ENCODE peak calls at places on chromosome 2, in six cellular contexts. One of them, this sample, is unnamed. For H3K4me1, the result is how much of the 10 kb centered on the place peaks cover.

GRCh38 chr2:197487385-197487784 is 12.3 kb downstream of the HSPD1 start:
- DNase-seq in GM12878: no peak
- DNase-seq in H9: no peak
- DNase-seq in endothelial cell of umbilical vein: no peak
- DNase-seq in IMR-90: no peak
- DNase-seq in neural progenitor cell: no peak
- DNase-seq in this sample: no peak

GRCh38 chr2:20609349-20609994 is 41.4 kb downstream of the HS1BP3 start:
- DNase-seq in GM12878: no peak
- DNase-seq in H9: no peak
- DNase-seq in endothelial cell of umbilical vein: peak
- DNase-seq in IMR-90: peak
- DNase-seq in neural progenitor cell: no peak
- DNase-seq in this sample: peak

GRCh38 chr2:17879137-17879912 is 858 bp downstream of the KCNS3 start:
- DNase-seq in GM12878: no peak
- DNase-seq in H9: peak
- DNase-seq in endothelial cell of umbilical vein: peak
- DNase-seq in IMR-90: peak
- DNase-seq in neural progenitor cell: peak
- DNase-seq in this sample: peak

GRCh38 chr2:40725040-40725439 is 273.1 kb upstream of the SLC8A1 start:
- DNase-seq in GM12878: no peak
- DNase-seq in H9: no peak
- DNase-seq in endothelial cell of umbilical vein: no peak
- DNase-seq in IMR-90: no peak
- DNase-seq in neural progenitor cell: no peak
- DNase-seq in this sample: no peak

GRCh38 chr2:17754773-17755425 is 961 bp downstream of the GEN1 start:
- DNase-seq in GM12878: no peak
- DNase-seq in H9: no peak
- DNase-seq in endothelial cell of umbilical vein: peak
- DNase-seq in IMR-90: no peak
- DNase-seq in neural progenitor cell: peak
- DNase-seq in this sample: no peak

GRCh38 chr2:172972005-172972619 is 103.5 kb upstream of the MAP3K20 start:
- DNase-seq in GM12878: no peak
- DNase-seq in H9: peak
- DNase-seq in endothelial cell of umbilical vein: peak
- DNase-seq in IMR-90: peak
- DNase-seq in neural progenitor cell: peak
- DNase-seq in this sample: no peak

GRCh38 chr2:185979546-185980071 is 241.0 kb downstream of the FSIP2 start:
- DNase-seq in GM12878: no peak
- DNase-seq in H9: no peak
- DNase-seq in endothelial cell of umbilical vein: no peak
- DNase-seq in IMR-90: no peak
- DNase-seq in neural progenitor cell: no peak
- DNase-seq in this sample: no peak

GRCh38 chr2:88596141-88596830 is 31.0 kb downstream of the EIF2AK3 start:
- DNase-seq in GM12878: no peak
- DNase-seq in H9: no peak
- DNase-seq in endothelial cell of umbilical vein: no peak
- DNase-seq in IMR-90: no peak
- DNase-seq in neural progenitor cell: peak
- DNase-seq in this sample: no peak

GRCh38 chr2:181396575-181397062 is 60.6 kb upstream of the ITGA4 start:
- DNase-seq in GM12878: no peak
- DNase-seq in H9: no peak
- DNase-seq in endothelial cell of umbilical vein: no peak
- DNase-seq in IMR-90: no peak
- DNase-seq in neural progenitor cell: no peak
- DNase-seq in this sample: no peak

GRCh38 chr2:149692837-149693518 is 105.4 kb upstream of the MMADHC start:
- DNase-seq in GM12878: no peak
- DNase-seq in H9: no peak
- DNase-seq in endothelial cell of umbilical vein: no peak
- DNase-seq in IMR-90: peak
- DNase-seq in neural progenitor cell: no peak
- DNase-seq in this sample: no peak

GRCh38 chr2:21018290-21018689 is 25.6 kb downstream of the APOB start:
- DNase-seq in GM12878: no peak
- DNase-seq in H9: no peak
- DNase-seq in endothelial cell of umbilical vein: no peak
- DNase-seq in IMR-90: no peak
- DNase-seq in neural progenitor cell: no peak
- DNase-seq in this sample: no peak

GRCh38 chr2:161676902-161677496 is 52.8 kb downstream of the SLC4A10 start:
- DNase-seq in GM12878: no peak
- DNase-seq in H9: peak
- DNase-seq in endothelial cell of umbilical vein: no peak
- DNase-seq in IMR-90: no peak
- DNase-seq in neural progenitor cell: no peak
- DNase-seq in this sample: no peak

GRCh38 chr2:161681043-161681442 is 56.8 kb downstream of the SLC4A10 start:
- DNase-seq in GM12878: no peak
- DNase-seq in H9: no peak
- DNase-seq in endothelial cell of umbilical vein: peak
- DNase-seq in IMR-90: no peak
- DNase-seq in neural progenitor cell: no peak
- DNase-seq in this sample: no peak

DNA sequence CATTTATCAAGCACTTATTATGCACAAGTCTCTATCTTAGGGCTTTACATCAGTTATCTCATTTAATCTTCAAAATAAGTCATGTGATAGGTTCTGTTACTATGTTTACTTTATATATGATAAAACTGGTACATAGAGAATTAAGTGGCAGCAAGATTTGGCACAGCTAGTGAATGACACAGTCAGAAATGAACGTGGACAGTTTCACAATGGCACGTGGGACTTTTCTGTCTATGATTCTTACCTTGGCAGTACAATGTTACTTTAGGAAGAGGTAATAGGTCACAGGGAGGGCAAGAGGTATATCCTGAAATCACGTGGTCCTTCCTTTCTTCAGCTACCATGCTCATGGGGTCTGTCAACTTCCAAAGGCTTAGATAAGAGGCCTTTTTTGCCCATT is 53.4 kb downstream of the SLC4A10 start:
- DNase-seq in GM12878: no peak
- DNase-seq in H9: no peak
- DNase-seq in endothelial cell of umbilical vein: no peak
- DNase-seq in IMR-90: no peak
- DNase-seq in neural progenitor cell: no peak
- DNase-seq in this sample: no peak
- H3K4me1 ChIP-seq in GM12878: under half
- H3K4me1 ChIP-seq in H9: under half
- H3K4me1 ChIP-seq in endothelial cell of umbilical vein: under half
- H3K4me1 ChIP-seq in IMR-90: under half
- H3K4me1 ChIP-seq in neural progenitor cell: under half
- H3K4me1 ChIP-seq in this sample: under half

GRCh38 chr2:241147336-241147735 is 1.9 kb downstream of the PASK start:
- DNase-seq in GM12878: no peak
- DNase-seq in H9: no peak
- DNase-seq in endothelial cell of umbilical vein: no peak
- DNase-seq in IMR-90: no peak
- DNase-seq in neural progenitor cell: no peak
- DNase-seq in this sample: peak

GRCh38 chr2:241148239-241148638 is 1.0 kb downstream of the PASK start:
- DNase-seq in GM12878: no peak
- DNase-seq in H9: no peak
- DNase-seq in endothelial cell of umbilical vein: no peak
- DNase-seq in IMR-90: no peak
- DNase-seq in neural progenitor cell: no peak
- DNase-seq in this sample: peak

GRCh38 chr2:241149925-241150659 is at the start of gene PPP1R7:
- DNase-seq in GM12878: peak
- DNase-seq in H9: peak
- DNase-seq in endothelial cell of umbilical vein: peak
- DNase-seq in IMR-90: peak
- DNase-seq in neural progenitor cell: peak
- DNase-seq in this sample: peak

GRCh38 chr2:241149675-241149924 is 328 bp upstream of the PASK start:
- DNase-seq in GM12878: no peak
- DNase-seq in H9: no peak
- DNase-seq in endothelial cell of umbilical vein: no peak
- DNase-seq in IMR-90: no peak
- DNase-seq in neural progenitor cell: no peak
- DNase-seq in this sample: no peak

DNA sequence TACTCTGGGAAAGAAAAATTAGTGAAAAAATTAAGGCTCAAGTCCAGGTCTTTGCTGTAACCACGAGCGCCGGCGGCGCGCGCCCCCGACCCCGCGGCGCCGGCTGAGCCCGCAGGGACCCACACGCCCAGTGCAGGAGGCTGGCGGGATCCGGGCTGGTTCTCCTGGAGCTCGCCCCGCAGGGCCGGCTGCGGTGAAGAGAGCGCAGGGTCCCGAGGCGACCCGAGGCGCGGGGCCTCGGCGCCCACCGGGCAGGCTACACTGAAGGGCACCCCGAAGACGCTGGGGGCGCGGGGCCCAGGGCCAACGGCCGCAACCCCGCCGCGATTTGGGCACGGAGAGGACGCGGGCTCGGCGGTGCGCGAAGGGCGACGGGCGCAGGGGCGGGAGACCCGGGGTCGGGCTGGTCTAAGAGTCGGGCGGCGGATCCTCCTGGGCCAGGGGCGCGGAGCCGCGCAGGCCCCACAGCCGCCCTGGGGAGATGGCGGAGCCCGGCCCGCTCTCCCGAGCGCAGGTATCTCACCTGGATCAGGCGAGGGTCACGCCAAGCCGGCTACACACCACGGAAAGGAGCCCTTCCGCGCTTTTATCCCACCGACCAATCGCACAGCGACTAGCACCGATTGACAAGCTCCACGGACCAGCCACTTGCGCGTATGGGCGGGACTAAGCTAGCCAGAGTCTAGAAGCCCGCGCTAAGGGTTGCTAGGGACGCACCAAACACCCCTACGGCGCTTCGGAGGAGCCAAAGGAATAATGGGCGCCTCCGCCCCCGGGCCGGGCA is at the start of gene PASK:
- DNase-seq in GM12878: peak
- DNase-seq in H9: peak
- DNase-seq in endothelial cell of umbilical vein: peak
- DNase-seq in IMR-90: peak
- DNase-seq in neural progenitor cell: peak
- DNase-seq in this sample: peak
- H3K27ac ChIP-seq in GM12878: peak
- H3K27ac ChIP-seq in H9: no peak
- H3K27ac ChIP-seq in endothelial cell of umbilical vein: no peak
- H3K27ac ChIP-seq in IMR-90: no peak
- H3K27ac ChIP-seq in neural progenitor cell: no peak
- H3K27ac ChIP-seq in this sample: peak

GRCh38 chr2:109669731-109670130 is 55.6 kb downstream of the SOWAHC start:
- DNase-seq in GM12878: no peak
- DNase-seq in H9: no peak
- DNase-seq in endothelial cell of umbilical vein: no peak
- DNase-seq in IMR-90: no peak
- DNase-seq in neural progenitor cell: no peak
- DNase-seq in this sample: no peak
- H3K9ac ChIP-seq in GM12878: no peak
- H3K9ac ChIP-seq in H9: no peak
- H3K9ac ChIP-seq in endothelial cell of umbilical vein: no peak
- H3K9ac ChIP-seq in IMR-90: no peak
- H3K9ac ChIP-seq in neural progenitor cell: no peak
- H3K9ac ChIP-seq in this sample: no peak

DNA sequence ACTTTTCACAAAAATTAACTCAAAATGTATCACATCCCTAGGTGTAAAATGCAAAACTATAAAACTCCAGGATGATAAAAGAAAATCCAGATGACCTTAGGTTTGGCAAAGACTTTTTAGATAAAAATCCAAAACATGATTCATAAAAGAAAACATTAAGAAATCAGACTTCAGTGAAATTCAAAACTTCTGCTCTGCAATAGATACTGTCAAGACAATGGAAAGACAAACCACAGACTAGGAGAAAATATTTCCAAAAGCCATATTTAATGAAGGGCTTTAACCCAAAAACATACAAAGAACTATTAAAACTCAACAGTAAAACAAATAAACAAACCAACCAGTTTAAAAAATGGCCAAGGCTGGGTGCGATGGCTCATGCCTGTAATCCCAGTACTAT is 173.6 kb upstream of the SPOPL start:
- DNase-seq in GM12878: no peak
- DNase-seq in H9: no peak
- DNase-seq in endothelial cell of umbilical vein: no peak
- DNase-seq in IMR-90: no peak
- DNase-seq in neural progenitor cell: no peak
- DNase-seq in this sample: no peak
- H3K4me1 ChIP-seq in GM12878: under half
- H3K4me1 ChIP-seq in H9: under half
- H3K4me1 ChIP-seq in endothelial cell of umbilical vein: under half
- H3K4me1 ChIP-seq in IMR-90: under half
- H3K4me1 ChIP-seq in neural progenitor cell: under half
- H3K4me1 ChIP-seq in this sample: under half

GRCh38 chr2:217922101-217923006 is 80.4 kb downstream of the TNS1 start:
- DNase-seq in GM12878: no peak
- DNase-seq in H9: no peak
- DNase-seq in endothelial cell of umbilical vein: no peak
- DNase-seq in IMR-90: peak
- DNase-seq in neural progenitor cell: peak
- DNase-seq in this sample: no peak
- H3K27ac ChIP-seq in GM12878: no peak
- H3K27ac ChIP-seq in H9: no peak
- H3K27ac ChIP-seq in endothelial cell of umbilical vein: no peak
- H3K27ac ChIP-seq in IMR-90: peak
- H3K27ac ChIP-seq in neural progenitor cell: no peak
- H3K27ac ChIP-seq in this sample: peak

GRCh38 chr2:106181064-106181463 is 13.0 kb downstream of the UXS1 start:
- DNase-seq in GM12878: no peak
- DNase-seq in H9: no peak
- DNase-seq in endothelial cell of umbilical vein: no peak
- DNase-seq in IMR-90: no peak
- DNase-seq in neural progenitor cell: no peak
- DNase-seq in this sample: no peak
- H3K9ac ChIP-seq in GM12878: no peak
- H3K9ac ChIP-seq in H9: no peak
- H3K9ac ChIP-seq in endothelial cell of umbilical vein: no peak
- H3K9ac ChIP-seq in IMR-90: no peak
- H3K9ac ChIP-seq in neural progenitor cell: no peak
- H3K9ac ChIP-seq in this sample: no peak

GRCh38 chr2:191250400-191250799 is 5.2 kb downstream of the MYO1B start:
- DNase-seq in GM12878: no peak
- DNase-seq in H9: no peak
- DNase-seq in endothelial cell of umbilical vein: no peak
- DNase-seq in IMR-90: peak
- DNase-seq in neural progenitor cell: no peak
- DNase-seq in this sample: no peak
- H3K4me1 ChIP-seq in GM12878: under half
- H3K4me1 ChIP-seq in H9: under half
- H3K4me1 ChIP-seq in endothelial cell of umbilical vein: under half
- H3K4me1 ChIP-seq in IMR-90: under half
- H3K4me1 ChIP-seq in neural progenitor cell: half or more
- H3K4me1 ChIP-seq in this sample: under half

GRCh38 chr2:219289537-219290361 is 10.6 kb downstream of the DNAJB2 start:
- DNase-seq in GM12878: no peak
- DNase-seq in H9: no peak
- DNase-seq in endothelial cell of umbilical vein: peak
- DNase-seq in IMR-90: peak
- DNase-seq in neural progenitor cell: no peak
- DNase-seq in this sample: peak
- H3K27ac ChIP-seq in GM12878: no peak
- H3K27ac ChIP-seq in H9: no peak
- H3K27ac ChIP-seq in endothelial cell of umbilical vein: no peak
- H3K27ac ChIP-seq in IMR-90: peak
- H3K27ac ChIP-seq in neural progenitor cell: no peak
- H3K27ac ChIP-seq in this sample: no peak